ENCODE peak calls at places on chromosomes 1 and 21, in four cellular contexts. One of them, this sample, is unnamed.
A peak's percentile ranks its signal among the peaks of the same experiment; 100 is the strongest.

GRCh38 chr1:180580237-180580636 is 21.5 kb downstream of the OVAAL start:
- DNase-seq in GM12878: no peak
- DNase-seq in HepG2: no peak
- DNase-seq in H1: no peak
- DNase-seq in this sample: no peak

GRCh38 chr1:167666416-167666815 is 36.4 kb downstream of the RCSD1 start:
- DNase-seq in GM12878: no peak
- DNase-seq in HepG2: no peak
- DNase-seq in H1: no peak
- DNase-seq in this sample: no peak

GRCh38 chr1:202213361-202214088 is 19.9 kb downstream of the LGR6 start:
- DNase-seq in GM12878: no peak
- DNase-seq in H1: no peak
- DNase-seq in HepG2: no peak
- DNase-seq in this sample: peak; percentile 57

GRCh38 chr21:46188226-46189212 is 4.3 kb upstream of the SPATC1L start:
- DNase-seq in H1: no peak
- DNase-seq in GM12878: no peak
- DNase-seq in HepG2: peak; percentile 55
- DNase-seq in this sample: peak; percentile 68

GRCh38 chr21:36700295-36700960 is 1.5 kb downstream of the SIM2 start:
- DNase-seq in HepG2: no peak
- DNase-seq in H1: no peak
- DNase-seq in GM12878: no peak
- DNase-seq in this sample: no peak

GRCh38 chr1:86263101-86263500 is 106.5 kb upstream of the COL24A1 start:
- DNase-seq in GM12878: no peak
- DNase-seq in H1: no peak
- DNase-seq in HepG2: no peak
- DNase-seq in this sample: no peak

GRCh38 chr1:5980314-5981008 is 11.8 kb downstream of the NPHP4 start:
- DNase-seq in H1: peak; percentile 66
- DNase-seq in HepG2: no peak
- DNase-seq in GM12878: no peak
- DNase-seq in this sample: no peak

GRCh38 chr1:25568090-25568833 is 24.9 kb downstream of the LDLRAP1 start:
- DNase-seq in GM12878: no peak
- DNase-seq in HepG2: no peak
- DNase-seq in H1: peak; percentile 70
- DNase-seq in this sample: peak; percentile 58

GRCh38 chr1:212225416-212225815 is 59.8 kb upstream of the PPP2R5A start:
- DNase-seq in GM12878: no peak
- DNase-seq in H1: no peak
- DNase-seq in HepG2: no peak
- DNase-seq in this sample: no peak

GRCh38 chr1:219066631-219067349 is 106.9 kb upstream of the LYPLAL1 start:
- DNase-seq in HepG2: no peak
- DNase-seq in H1: no peak
- DNase-seq in GM12878: no peak
- DNase-seq in this sample: no peak

GRCh38 chr1:230270940-230271325 is 155.2 kb downstream of the PGBD5 start:
- DNase-seq in GM12878: no peak
- DNase-seq in H1: no peak
- DNase-seq in HepG2: no peak
- DNase-seq in this sample: no peak

DNA sequence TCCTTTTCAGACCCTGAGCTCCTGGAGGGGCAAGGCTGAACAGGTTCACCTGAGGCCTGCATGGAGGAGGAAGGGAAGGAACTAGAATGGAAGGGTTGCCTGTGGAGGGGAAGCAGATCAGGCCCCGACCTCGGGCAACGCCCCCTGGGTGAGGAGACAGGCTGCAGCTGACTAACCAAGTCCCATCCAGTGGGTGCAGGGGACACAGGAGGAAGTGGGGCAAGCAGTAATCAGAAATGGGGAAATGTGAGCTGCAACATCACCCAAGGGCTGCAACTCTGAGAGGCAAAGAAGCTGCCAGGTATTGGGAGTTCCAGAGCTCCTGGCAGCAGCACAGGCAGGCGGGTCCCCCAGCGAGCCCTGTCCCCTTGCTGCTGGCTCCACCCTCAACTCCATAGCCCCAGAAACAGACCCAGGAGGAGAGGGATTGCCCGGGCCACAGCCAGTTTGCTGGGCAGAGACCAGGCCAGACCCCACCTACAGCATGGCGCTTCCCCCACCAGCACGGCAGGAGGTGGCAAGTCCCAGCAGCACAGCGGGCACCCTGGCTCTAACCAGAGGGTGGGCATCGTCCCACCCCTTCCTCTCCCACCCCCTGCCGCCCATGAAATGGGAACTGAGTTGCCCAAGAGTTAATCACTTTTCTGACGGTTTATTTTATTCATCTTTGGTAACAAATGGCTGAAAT is 38.5 kb downstream of the MRPL37 start:
- DNase-seq in HepG2: no peak
- DNase-seq in H1: no peak
- DNase-seq in GM12878: no peak
- DNase-seq in this sample: no peak
- H3K4me1 ChIP-seq in HepG2: peaks cover 12% of the 10 kb centered on the region
- H3K4me1 ChIP-seq in H1: no peaks in the 10 kb centered on the region
- H3K4me1 ChIP-seq in GM12878: no peaks in the 10 kb centered on the region
- H3K4me1 ChIP-seq in this sample: peaks cover 3% of the 10 kb centered on the region

GRCh38 chr1:160296036-160296435 is 11.1 kb upstream of the PEX19 start:
- DNase-seq in HepG2: no peak
- DNase-seq in H1: no peak
- DNase-seq in GM12878: no peak
- DNase-seq in this sample: no peak
- TF ChIP-seq SUZ12 in HepG2: no peak
- TF ChIP-seq SUZ12 in H1: no peak
- TF ChIP-seq SUZ12 in GM12878: no peak
- TF ChIP-seq SUZ12 in this sample: no peak

GRCh38 chr1:209380396-209380795 is 203.1 kb upstream of the CAMK1G start:
- DNase-seq in GM12878: no peak
- DNase-seq in H1: no peak
- DNase-seq in HepG2: no peak
- DNase-seq in this sample: no peak
- H3K4me1 ChIP-seq in GM12878: no peaks in the 10 kb centered on the region
- H3K4me1 ChIP-seq in H1: peaks cover 16% of the 10 kb centered on the region
- H3K4me1 ChIP-seq in HepG2: no peaks in the 10 kb centered on the region
- H3K4me1 ChIP-seq in this sample: no peaks in the 10 kb centered on the region

GRCh38 chr1:93672069-93672468 is 9.6 kb downstream of the BCAR3 start:
- DNase-seq in GM12878: no peak
- DNase-seq in HepG2: no peak
- DNase-seq in H1: no peak
- DNase-seq in this sample: no peak
- TF ChIP-seq SUZ12 in GM12878: no peak
- TF ChIP-seq SUZ12 in HepG2: no peak
- TF ChIP-seq SUZ12 in H1: no peak
- TF ChIP-seq SUZ12 in this sample: no peak

DNA sequence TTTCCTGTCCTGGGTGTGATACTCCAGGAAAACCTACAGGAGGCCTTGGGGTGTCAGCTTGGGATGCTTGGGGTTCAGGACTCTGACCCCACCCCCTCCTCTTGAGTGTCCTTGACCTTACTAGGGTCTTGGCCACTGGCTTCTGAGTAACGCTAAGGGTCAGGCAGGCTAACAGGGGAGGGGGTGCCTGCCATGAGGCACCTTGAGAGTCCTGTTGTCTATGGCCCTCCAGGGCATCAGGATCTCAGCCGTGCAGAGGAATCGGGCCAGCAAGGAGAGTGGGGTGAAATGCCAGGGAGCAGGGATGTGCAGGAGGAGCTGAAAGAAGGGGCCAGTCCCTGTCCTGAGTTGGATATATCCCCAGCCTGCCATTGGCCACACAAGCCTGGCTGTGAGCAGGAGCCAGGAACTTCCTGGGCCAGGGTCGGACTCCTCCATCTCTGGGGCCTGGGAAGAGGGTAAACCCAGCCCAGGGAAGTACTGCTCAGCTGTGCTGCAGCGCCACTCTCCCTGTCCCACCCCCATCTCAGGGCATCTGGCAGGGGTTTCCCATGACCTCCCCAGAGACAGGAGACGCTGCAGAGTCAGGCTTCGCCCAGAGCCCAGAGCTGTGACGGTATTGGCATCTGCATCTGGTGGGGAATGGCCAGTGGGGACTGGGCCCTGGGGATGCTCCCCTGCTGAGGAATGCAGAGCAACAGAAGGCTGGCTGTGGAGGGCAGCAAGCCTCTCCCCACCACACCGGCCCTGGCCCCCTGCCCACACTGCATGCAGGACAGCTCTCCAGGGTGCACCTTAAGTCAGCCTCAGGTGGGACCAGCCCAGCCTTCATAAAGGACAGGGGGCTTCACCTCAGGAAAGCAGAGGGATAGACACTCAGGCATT is 6.3 kb downstream of the KIF21B start:
- DNase-seq in H1: no peak
- DNase-seq in GM12878: no peak
- DNase-seq in HepG2: no peak
- DNase-seq in this sample: no peak
- H3K4me1 ChIP-seq in H1: peaks cover 17% of the 10 kb centered on the region
- H3K4me1 ChIP-seq in GM12878: peaks cover 61% of the 10 kb centered on the region
- H3K4me1 ChIP-seq in HepG2: peaks cover 43% of the 10 kb centered on the region
- H3K4me1 ChIP-seq in this sample: peaks cover 40% of the 10 kb centered on the region

DNA sequence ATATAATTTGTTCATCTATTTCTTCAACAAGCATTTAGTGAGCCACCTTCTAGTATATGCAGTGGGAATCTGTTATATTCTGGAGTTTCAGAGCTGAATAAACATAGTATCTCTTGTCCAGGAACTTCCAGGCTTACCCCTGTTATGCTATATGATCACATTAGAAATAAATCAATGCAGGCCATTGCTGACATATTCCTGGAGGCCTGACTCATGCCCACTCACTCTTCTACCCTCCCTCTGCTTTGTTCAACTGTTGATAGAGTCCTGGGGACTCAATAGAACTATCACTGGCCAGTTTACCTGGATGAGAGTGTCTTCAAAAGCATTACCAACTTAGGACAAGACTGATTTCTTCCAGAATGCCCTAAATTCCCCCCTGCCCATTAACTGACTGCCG is 29.3 kb upstream of the SRSF10 start:
- DNase-seq in H1: no peak
- DNase-seq in HepG2: peak; percentile 76
- DNase-seq in GM12878: no peak
- DNase-seq in this sample: no peak
- TF ChIP-seq SUZ12 in H1: no peak
- TF ChIP-seq SUZ12 in HepG2: no peak
- TF ChIP-seq SUZ12 in GM12878: no peak
- TF ChIP-seq SUZ12 in this sample: no peak

DNA sequence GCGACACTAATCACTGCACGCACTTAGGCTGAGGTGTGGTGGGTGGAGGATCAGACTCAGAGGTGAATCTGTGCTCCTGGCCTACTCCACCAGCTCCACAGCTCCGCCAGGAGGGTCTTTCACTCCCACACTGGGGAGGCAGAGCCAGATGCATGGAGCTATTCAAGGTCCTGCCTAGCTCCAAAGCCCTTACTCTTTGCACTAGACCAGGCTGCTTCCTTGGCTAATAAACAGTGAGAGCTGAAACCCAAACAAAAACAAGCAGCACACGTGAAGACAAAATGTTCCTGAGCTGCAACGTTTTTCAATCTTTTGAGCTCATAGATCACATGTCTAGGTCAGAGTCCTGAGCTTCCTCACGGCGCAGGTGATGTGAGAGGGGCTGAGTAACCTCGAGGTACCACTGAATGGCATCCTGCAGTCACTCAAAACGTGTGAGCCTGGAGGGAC is 19.2 kb downstream of the CAPZB start:
- DNase-seq in HepG2: no peak
- DNase-seq in H1: no peak
- DNase-seq in GM12878: no peak
- DNase-seq in this sample: no peak
- H3K4me1 ChIP-seq in HepG2: peaks cover 53% of the 10 kb centered on the region
- H3K4me1 ChIP-seq in H1: peaks cover 24% of the 10 kb centered on the region
- H3K4me1 ChIP-seq in GM12878: peaks cover 53% of the 10 kb centered on the region
- H3K4me1 ChIP-seq in this sample: peaks cover 8% of the 10 kb centered on the region

GRCh38 chr1:147337040-147337439 is 94.6 kb downstream of the CHD1L start:
- DNase-seq in HepG2: no peak
- DNase-seq in GM12878: no peak
- DNase-seq in H1: no peak
- DNase-seq in this sample: peak; percentile 87
- TF ChIP-seq SUZ12 in HepG2: no peak
- TF ChIP-seq SUZ12 in GM12878: no peak
- TF ChIP-seq SUZ12 in H1: no peak
- TF ChIP-seq SUZ12 in this sample: no peak

DNA sequence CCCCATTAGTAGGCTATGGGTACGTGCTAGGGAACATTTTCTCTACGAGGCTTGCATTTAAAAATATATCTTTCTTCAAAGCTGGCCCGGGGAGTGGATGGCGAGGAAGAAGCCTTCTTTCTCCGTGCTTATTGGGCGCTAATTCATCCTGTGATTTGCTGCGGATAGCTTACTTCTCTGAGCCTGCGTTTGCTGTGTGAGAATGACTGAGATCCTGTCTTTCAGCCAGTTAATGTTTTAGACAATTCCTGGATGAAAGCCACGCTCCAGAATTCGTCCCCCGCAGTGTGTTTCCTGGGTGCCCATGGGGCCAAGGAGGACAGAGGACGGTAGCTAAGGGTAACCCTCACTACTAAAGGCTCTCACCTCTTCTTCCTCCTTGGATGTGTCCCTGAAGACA is 57.8 kb upstream of the TARBP1 start:
- DNase-seq in GM12878: no peak
- DNase-seq in HepG2: no peak
- DNase-seq in H1: no peak
- DNase-seq in this sample: no peak
- H3K4me1 ChIP-seq in GM12878: no peaks in the 10 kb centered on the region
- H3K4me1 ChIP-seq in HepG2: peaks cover 78% of the 10 kb centered on the region
- H3K4me1 ChIP-seq in H1: no peaks in the 10 kb centered on the region
- H3K4me1 ChIP-seq in this sample: no peaks in the 10 kb centered on the region

GRCh38 chr1:155070721-155071556 is 7.4 kb downstream of the EFNA4 start:
- DNase-seq in H1: no peak
- DNase-seq in GM12878: no peak
- DNase-seq in HepG2: peak; percentile 72
- DNase-seq in this sample: peak; percentile 90

GRCh38 chr1:155073377-155074272 is 5.0 kb upstream of the EFNA3 start:
- DNase-seq in H1: no peak
- DNase-seq in GM12878: no peak
- DNase-seq in HepG2: no peak
- DNase-seq in this sample: no peak

GRCh38 chr1:155072531-155073289 is 5.9 kb upstream of the EFNA3 start:
- DNase-seq in HepG2: no peak
- DNase-seq in H1: no peak
- DNase-seq in GM12878: no peak
- DNase-seq in this sample: no peak

GRCh38 chr1:155070392-155070700 is 6.8 kb downstream of the EFNA4 start:
- DNase-seq in H1: no peak
- DNase-seq in HepG2: no peak
- DNase-seq in GM12878: no peak
- DNase-seq in this sample: no peak

DNA sequence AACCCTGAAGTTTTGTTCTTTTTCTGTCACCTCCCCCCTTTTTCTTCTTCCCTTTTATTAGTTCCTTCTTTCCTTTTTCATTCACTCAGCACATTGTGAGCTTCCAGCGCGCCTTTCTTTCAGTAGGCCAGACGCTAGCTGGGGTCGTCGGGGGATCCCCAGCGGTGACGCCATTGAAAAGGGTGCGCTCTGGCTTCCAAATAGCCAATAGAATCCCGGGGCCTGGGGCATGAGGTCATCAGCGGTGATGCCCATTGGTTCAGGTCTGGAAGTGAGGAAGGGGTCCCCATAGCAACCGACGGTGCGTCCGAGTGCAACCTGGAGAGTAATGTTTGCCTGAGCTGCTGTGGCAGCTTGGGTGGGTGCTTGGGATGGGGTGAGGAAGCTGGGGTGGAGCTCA is 6.9 kb upstream of the EFNA3 start:
- DNase-seq in H1: no peak
- DNase-seq in HepG2: no peak
- DNase-seq in GM12878: no peak
- DNase-seq in this sample: no peak
- TF ChIP-seq SUZ12 in H1: no peak
- TF ChIP-seq SUZ12 in HepG2: no peak
- TF ChIP-seq SUZ12 in GM12878: no peak
- TF ChIP-seq SUZ12 in this sample: no peak